ENCODE peak calls at places on chromosomes 3 and 15, in eight cellular contexts. One of them, this sample, is unnamed.
A peak's percentile ranks its signal among the peaks of the same experiment; 100 is the strongest.

GRCh38 chr3:139639662-139640061 is 38.1 kb downstream of the NMNAT3 start:
- DNase-seq in ovary: no peak
- DNase-seq in fibroblast of lung: no peak
- DNase-seq in tibial artery: no peak
- DNase-seq in dorsolateral prefrontal cortex: no peak
- DNase-seq in HCT116: no peak
- DNase-seq in spleen: no peak
- DNase-seq in heart right ventricle: no peak
- DNase-seq in this sample: no peak

GRCh38 chr3:160771811-160772459 is 15.9 kb downstream of the PPM1L start:
- DNase-seq in tibial artery: no peak
- DNase-seq in ovary: no peak
- DNase-seq in spleen: no peak
- DNase-seq in fibroblast of lung: no peak
- DNase-seq in HCT116: no peak
- DNase-seq in heart right ventricle: no peak
- DNase-seq in dorsolateral prefrontal cortex: no peak
- DNase-seq in this sample: no peak

GRCh38 chr15:50425219-50425618 is 1.0 kb downstream of the USP8 start:
- DNase-seq in tibial artery: no peak
- DNase-seq in dorsolateral prefrontal cortex: no peak
- DNase-seq in heart right ventricle: no peak
- DNase-seq in HCT116: no peak
- DNase-seq in spleen: no peak
- DNase-seq in fibroblast of lung: peak; percentile 7
- DNase-seq in ovary: no peak
- DNase-seq in this sample: no peak

GRCh38 chr3:52456169-52456799 is 880 bp downstream of the NISCH start:
- DNase-seq in tibial artery: peak; percentile 48
- DNase-seq in HCT116: no peak
- DNase-seq in dorsolateral prefrontal cortex: no peak
- DNase-seq in heart right ventricle: peak; percentile 33
- DNase-seq in ovary: peak; percentile 60
- DNase-seq in spleen: peak; percentile 78
- DNase-seq in fibroblast of lung: peak; percentile 41
- DNase-seq in this sample: no peak

GRCh38 chr15:85316244-85316934 is 64.0 kb upstream of the AKAP13 start:
- DNase-seq in fibroblast of lung: peak; percentile 26
- DNase-seq in dorsolateral prefrontal cortex: no peak
- DNase-seq in spleen: no peak
- DNase-seq in ovary: no peak
- DNase-seq in HCT116: peak; percentile 18
- DNase-seq in heart right ventricle: no peak
- DNase-seq in tibial artery: no peak
- DNase-seq in this sample: no peak

GRCh38 chr3:113685956-113686721 is 10.3 kb downstream of the USF3 start:
- DNase-seq in tibial artery: no peak
- DNase-seq in ovary: no peak
- DNase-seq in HCT116: no peak
- DNase-seq in fibroblast of lung: peak; percentile 73
- DNase-seq in heart right ventricle: no peak
- DNase-seq in dorsolateral prefrontal cortex: no peak
- DNase-seq in spleen: no peak
- DNase-seq in this sample: no peak

GRCh38 chr3:11944052-11944673 is 60.0 kb upstream of the SYN2 start:
- DNase-seq in ovary: no peak
- DNase-seq in tibial artery: no peak
- DNase-seq in fibroblast of lung: peak; percentile 14
- DNase-seq in heart right ventricle: no peak
- DNase-seq in spleen: no peak
- DNase-seq in dorsolateral prefrontal cortex: no peak
- DNase-seq in HCT116: peak; percentile 70
- DNase-seq in this sample: no peak

GRCh38 chr3:186133980-186134379 is 25.1 kb upstream of the ETV5 start:
- DNase-seq in dorsolateral prefrontal cortex: no peak
- DNase-seq in fibroblast of lung: no peak
- DNase-seq in HCT116: no peak
- DNase-seq in tibial artery: no peak
- DNase-seq in ovary: no peak
- DNase-seq in heart right ventricle: no peak
- DNase-seq in spleen: no peak
- DNase-seq in this sample: no peak

GRCh38 chr15:97235285-97235985 is 725.1 kb upstream of the ARRDC4 start:
- DNase-seq in HCT116: peak; percentile 15
- DNase-seq in heart right ventricle: peak; percentile 15
- DNase-seq in ovary: peak; percentile 50
- DNase-seq in dorsolateral prefrontal cortex: peak; percentile 44
- DNase-seq in spleen: no peak
- DNase-seq in tibial artery: no peak
- DNase-seq in fibroblast of lung: peak; percentile 75
- DNase-seq in this sample: peak; percentile 21

GRCh38 chr3:53023072-53023823 is 22.6 kb downstream of the SFMBT1 start:
- DNase-seq in heart right ventricle: no peak
- DNase-seq in tibial artery: no peak
- DNase-seq in spleen: no peak
- DNase-seq in HCT116: no peak
- DNase-seq in fibroblast of lung: no peak
- DNase-seq in dorsolateral prefrontal cortex: no peak
- DNase-seq in ovary: no peak
- DNase-seq in this sample: no peak

GRCh38 chr3:172142074-172143059 is 103.0 kb downstream of the FNDC3B start:
- DNase-seq in tibial artery: no peak
- DNase-seq in heart right ventricle: no peak
- DNase-seq in fibroblast of lung: peak; percentile 86
- DNase-seq in HCT116: no peak
- DNase-seq in ovary: no peak
- DNase-seq in dorsolateral prefrontal cortex: no peak
- DNase-seq in spleen: no peak
- DNase-seq in this sample: no peak

GRCh38 chr3:44761347-44762169 is at the start of the genes KIAA1143 and KIF15:
- DNase-seq in dorsolateral prefrontal cortex: peak; percentile 95
- DNase-seq in HCT116: peak; percentile 92
- DNase-seq in spleen: peak; percentile 98
- DNase-seq in ovary: peak; percentile 97
- DNase-seq in heart right ventricle: peak; percentile 97
- DNase-seq in tibial artery: peak; percentile 92
- DNase-seq in fibroblast of lung: peak; percentile 95
- DNase-seq in this sample: peak; percentile 95
- TF ChIP-seq CTCF in dorsolateral prefrontal cortex: peak; percentile 11
- TF ChIP-seq CTCF in HCT116: no peak
- TF ChIP-seq CTCF in spleen: no peak
- TF ChIP-seq CTCF in ovary: no peak
- TF ChIP-seq CTCF in heart right ventricle: no peak
- TF ChIP-seq CTCF in tibial artery: no peak
- TF ChIP-seq CTCF in fibroblast of lung: no peak
- TF ChIP-seq CTCF in this sample: no peak

DNA sequence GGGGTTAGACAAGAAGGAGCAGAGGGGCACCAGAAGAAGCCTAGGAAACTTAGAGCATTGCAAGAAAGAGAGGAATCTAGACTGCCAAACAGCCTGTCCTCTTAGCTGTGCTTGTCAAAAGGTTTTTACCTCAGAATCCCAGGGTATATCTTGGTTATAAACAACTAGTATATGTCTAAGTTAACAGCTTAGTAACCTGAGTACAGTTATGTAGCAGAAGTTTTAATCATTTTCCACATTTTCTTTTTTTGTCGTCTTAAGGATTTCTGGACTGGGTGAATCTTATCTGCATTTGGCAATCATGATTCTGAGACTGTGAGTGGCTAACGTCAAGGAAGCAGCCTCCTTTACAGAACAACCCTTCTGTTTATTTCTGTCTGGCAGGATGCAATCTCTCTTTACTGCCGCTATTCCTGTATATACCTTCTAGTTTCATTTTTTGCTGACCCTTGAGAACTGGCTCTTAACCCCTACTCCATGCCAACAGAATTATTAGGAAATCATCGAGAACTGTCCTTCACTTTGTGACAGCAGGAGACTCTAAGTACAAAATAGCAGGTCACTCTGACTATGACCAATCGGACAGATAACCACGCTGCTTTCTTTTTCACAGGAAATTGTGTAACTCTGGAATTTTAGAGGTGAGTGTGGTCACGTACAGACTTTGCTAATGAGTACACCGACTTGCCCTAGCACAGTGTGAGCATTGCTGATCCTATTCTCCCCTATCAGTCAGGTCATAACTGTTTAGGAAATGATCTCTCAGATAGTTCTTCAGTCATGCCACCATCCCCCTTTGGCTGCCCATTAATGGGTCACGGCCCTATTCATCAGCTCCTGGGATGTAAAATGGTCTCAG is 3.3 kb upstream of the CP start:
- DNase-seq in fibroblast of lung: peak; percentile 64
- DNase-seq in dorsolateral prefrontal cortex: no peak
- DNase-seq in ovary: no peak
- DNase-seq in tibial artery: peak; percentile 31
- DNase-seq in spleen: no peak
- DNase-seq in heart right ventricle: no peak
- DNase-seq in HCT116: no peak
- DNase-seq in this sample: no peak
- H3K4me3 ChIP-seq in fibroblast of lung: peak overlapping the region; percentile 41
- H3K4me3 ChIP-seq in dorsolateral prefrontal cortex: peak overlapping the region; percentile 28
- H3K4me3 ChIP-seq in ovary: peak overlapping the region; percentile 28
- H3K4me3 ChIP-seq in tibial artery: peak overlapping the region; percentile 42
- H3K4me3 ChIP-seq in spleen: peak overlapping the region; percentile 5
- H3K4me3 ChIP-seq in heart right ventricle: peak overlapping the region; percentile 53
- H3K4me3 ChIP-seq in HCT116: peak overlapping the region; percentile 6
- H3K4me3 ChIP-seq in this sample: no peak overlapping the region

GRCh38 chr3:183293966-183294365 is 40.9 kb downstream of the B3GNT5 start:
- DNase-seq in tibial artery: no peak
- DNase-seq in spleen: no peak
- DNase-seq in fibroblast of lung: no peak
- DNase-seq in dorsolateral prefrontal cortex: no peak
- DNase-seq in ovary: no peak
- DNase-seq in HCT116: no peak
- DNase-seq in heart right ventricle: no peak
- DNase-seq in this sample: no peak

GRCh38 chr3:183296944-183297343 is 43.9 kb downstream of the B3GNT5 start:
- DNase-seq in HCT116: no peak
- DNase-seq in spleen: no peak
- DNase-seq in tibial artery: no peak
- DNase-seq in dorsolateral prefrontal cortex: no peak
- DNase-seq in heart right ventricle: no peak
- DNase-seq in fibroblast of lung: no peak
- DNase-seq in ovary: no peak
- DNase-seq in this sample: no peak

GRCh38 chr3:183298708-183299153 is 45.7 kb downstream of the B3GNT5 start:
- DNase-seq in heart right ventricle: peak; percentile 38
- DNase-seq in ovary: peak; percentile 25
- DNase-seq in dorsolateral prefrontal cortex: peak; percentile 63
- DNase-seq in fibroblast of lung: peak; percentile 99
- DNase-seq in spleen: peak; percentile 84
- DNase-seq in HCT116: no peak
- DNase-seq in tibial artery: peak; percentile 63
- DNase-seq in this sample: peak; percentile 51

GRCh38 chr3:183291511-183292031 is 38.5 kb downstream of the B3GNT5 start:
- DNase-seq in HCT116: no peak
- DNase-seq in ovary: no peak
- DNase-seq in dorsolateral prefrontal cortex: no peak
- DNase-seq in fibroblast of lung: peak; percentile 66
- DNase-seq in tibial artery: no peak
- DNase-seq in heart right ventricle: no peak
- DNase-seq in spleen: no peak
- DNase-seq in this sample: no peak

DNA sequence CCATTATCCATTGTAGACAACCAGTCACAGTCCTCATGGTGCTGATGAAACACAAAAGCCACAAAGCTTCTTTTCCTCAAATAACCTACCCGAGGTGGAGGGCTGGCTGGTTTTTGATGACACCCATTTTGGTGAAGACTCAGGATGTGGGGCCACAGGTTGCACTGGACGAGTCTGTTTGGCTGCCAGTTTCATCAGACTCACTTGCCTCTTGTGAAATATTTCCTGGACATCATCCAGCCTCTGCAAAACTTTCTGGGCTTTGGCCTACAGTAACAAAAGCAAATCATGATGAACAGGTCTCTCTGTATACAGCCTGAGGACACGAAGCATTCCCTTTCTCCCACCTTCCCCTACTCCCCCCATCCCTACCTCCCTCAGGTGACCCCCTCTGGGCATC is 42.2 kb downstream of the B3GNT5 start:
- DNase-seq in ovary: no peak
- DNase-seq in fibroblast of lung: peak; percentile 97
- DNase-seq in spleen: no peak
- DNase-seq in heart right ventricle: no peak
- DNase-seq in HCT116: no peak
- DNase-seq in dorsolateral prefrontal cortex: no peak
- DNase-seq in tibial artery: no peak
- DNase-seq in this sample: no peak
- H3K27ac ChIP-seq in ovary: no peak overlapping the region
- H3K27ac ChIP-seq in fibroblast of lung: no peak overlapping the region
- H3K27ac ChIP-seq in spleen: no peak overlapping the region
- H3K27ac ChIP-seq in heart right ventricle: no peak overlapping the region
- H3K27ac ChIP-seq in HCT116: no peak overlapping the region
- H3K27ac ChIP-seq in dorsolateral prefrontal cortex: no peak overlapping the region
- H3K27ac ChIP-seq in tibial artery: no peak overlapping the region
- H3K27ac ChIP-seq in this sample: no peak overlapping the region

GRCh38 chr3:193190387-193190786 is 50.6 kb upstream of the PLAAT1 start:
- DNase-seq in tibial artery: no peak
- DNase-seq in HCT116: peak; percentile 19
- DNase-seq in fibroblast of lung: no peak
- DNase-seq in heart right ventricle: no peak
- DNase-seq in ovary: no peak
- DNase-seq in dorsolateral prefrontal cortex: no peak
- DNase-seq in spleen: no peak
- DNase-seq in this sample: no peak
- TF ChIP-seq CTCF in tibial artery: no peak
- TF ChIP-seq CTCF in HCT116: peak; percentile 18
- TF ChIP-seq CTCF in fibroblast of lung: peak; percentile 13
- TF ChIP-seq CTCF in heart right ventricle: peak; percentile 37
- TF ChIP-seq CTCF in ovary: no peak
- TF ChIP-seq CTCF in dorsolateral prefrontal cortex: peak; percentile 48
- TF ChIP-seq CTCF in spleen: no peak
- TF ChIP-seq CTCF in this sample: peak; percentile 25

DNA sequence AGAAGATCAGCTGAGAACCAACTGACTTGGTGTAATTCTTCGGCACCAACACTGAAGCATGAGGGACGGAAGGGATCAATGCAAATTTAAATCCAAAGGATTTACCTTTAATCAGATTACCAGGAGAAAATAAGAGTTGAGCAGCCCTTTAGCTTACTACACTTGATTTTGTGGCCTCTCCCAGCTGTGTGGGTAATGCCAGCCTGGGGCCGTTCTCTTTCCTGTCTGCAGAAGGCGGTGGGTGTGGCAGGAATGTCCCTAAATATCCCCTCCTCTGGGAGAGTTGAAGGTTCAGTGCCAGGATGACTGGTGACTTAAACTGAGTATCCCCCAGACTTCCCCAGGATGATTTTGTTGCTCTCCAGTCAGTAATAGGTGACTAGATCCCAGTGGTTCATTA is 22.9 kb downstream of the MAPKBP1 start:
- DNase-seq in tibial artery: no peak
- DNase-seq in fibroblast of lung: no peak
- DNase-seq in ovary: no peak
- DNase-seq in spleen: no peak
- DNase-seq in dorsolateral prefrontal cortex: no peak
- DNase-seq in heart right ventricle: no peak
- DNase-seq in HCT116: no peak
- DNase-seq in this sample: no peak
- H3K4me3 ChIP-seq in tibial artery: no peak overlapping the region
- H3K4me3 ChIP-seq in fibroblast of lung: no peak overlapping the region
- H3K4me3 ChIP-seq in ovary: no peak overlapping the region
- H3K4me3 ChIP-seq in spleen: no peak overlapping the region
- H3K4me3 ChIP-seq in dorsolateral prefrontal cortex: peak overlapping the region; percentile 0
- H3K4me3 ChIP-seq in heart right ventricle: no peak overlapping the region
- H3K4me3 ChIP-seq in HCT116: no peak overlapping the region
- H3K4me3 ChIP-seq in this sample: no peak overlapping the region

This sample was measured in pancreas.